ENCODE peak calls at places on chromosomes 3 and 15, in ten cellular contexts. Y is T-helper 2 cell treated with Interferon-gamma antibody and Interleukin-4, amounts not matched to agents 5 μg/mL and 100 μg/mL, for 36 hours; T is fibroblast of villous mesenchyme; J is AG09309; C is stimulated activated CD8-positive, alpha-beta memory T cell treated with anti-CD3 and anti-CD28 coated beads, Interleukin-7, amount 100 ng/mL, for 4 hours; I is HT1080; M is aorta; O is activated CD8-positive, alpha-beta memory T cell treated with anti-CD3 and anti-CD28 coated beads, Interleukin-2, amount 50 U/mL, for 48 hours; K is GM19239; Q is Peyer's patch. N is an unnamed sample.

GRCh38 chr15:38745136-38745535 is 180.5 kb upstream of the RASGRP1 start:
- DNase-seq in Y (no peak), J (peak), M (no peak), I (no peak), T (peak), Q (no peak), O (no peak), K (no peak), C (no peak), N (no peak)

GRCh38 chr3:152834354-152835310 is at the start of gene P2RY1:
- DNase-seq in Y (peak), J (no peak), O (peak), Q (peak), I (peak), K (peak), C (no peak), T (peak), M (peak), N (peak)

GRCh38 chr3:121834734-121835709 is at the start of the genes EAF2 and IQCB1:
- DNase-seq in Y (peak), I (peak), Q (peak), C (peak), O (peak), T (peak), J (peak), M (peak), K (peak), N (peak)

GRCh38 chr15:38905634-38906033 is 341.0 kb upstream of the RASGRP1 start:
- DNase-seq in J (no peak), Y (no peak), T (peak), K (no peak), I (peak), Q (no peak), M (no peak), C (no peak), O (no peak), N (no peak)

GRCh38 chr3:112381673-112382542 is 49.0 kb downstream of the CD200 start:
- DNase-seq in J (no peak), O (no peak), K (no peak), M (no peak), Y (no peak), T (no peak), I (peak), Q (no peak), C (no peak), N (no peak)

GRCh38 chr15:77009646-77010311 is 14.9 kb downstream of the PSTPIP1 start:
- DNase-seq in O (no peak), C (no peak), K (no peak), I (peak), T (no peak), M (peak), Y (no peak), Q (no peak), J (no peak), N (peak)

GRCh38 chr3:150371741-150372254 is 36.3 kb upstream of the TSC22D2 start:
- DNase-seq in Y (no peak), T (peak), Q (peak), J (peak), M (no peak), C (no peak), I (peak), O (no peak), K (no peak), N (no peak)

GRCh38 chr15:31227954-31228542 is 98.6 kb upstream of the KLF13 start:
- DNase-seq in T (no peak), Y (no peak), I (no peak), J (no peak), O (no peak), K (no peak), M (no peak), Q (peak), C (no peak), N (no peak)

GRCh38 chr3:105851176-105851575 is 17.6 kb downstream of the CBLB start:
- DNase-seq in C (no peak), O (no peak), Y (no peak), J (no peak), T (no peak), M (no peak), I (no peak), Q (no peak), K (no peak), N (no peak)

GRCh38 chr15:88638626-88639372 is at the start of gene ISG20:
- DNase-seq in J (peak), T (peak), Y (peak), Q (peak), O (peak), C (peak), K (peak), I (peak), M (peak), N (peak)

GRCh38 chr15:92843326-92843725 is 56.8 kb upstream of the CHD2 start:
- DNase-seq in J (no peak), C (no peak), K (no peak), T (no peak), M (no peak), I (no peak), Q (no peak), Y (no peak), O (no peak), N (no peak)

GRCh38 chr3:54171509-54171908 is 49.2 kb downstream of the CACNA2D3 start:
- DNase-seq in Q (no peak), Y (no peak), K (no peak), M (no peak), J (no peak), I (no peak), O (no peak), T (no peak), C (no peak), N (no peak)

GRCh38 chr15:88035381-88035780 is 221.2 kb downstream of the NTRK3 start:
- DNase-seq in J (no peak), K (no peak), C (no peak), Y (no peak), T (no peak), I (no peak), M (no peak), Q (no peak), O (no peak), N (no peak)

GRCh38 chr15:99467338-99467720 is 98.5 kb upstream of the MEF2A start:
- DNase-seq in O (peak), T (no peak), Q (no peak), M (no peak), Y (no peak), K (no peak), J (no peak), I (no peak), C (no peak), N (no peak)

GRCh38 chr3:155512175-155512866 is 218.8 kb upstream of the STRIT1 start:
- DNase-seq in Y (no peak), K (no peak), J (no peak), T (no peak), C (no peak), Q (no peak), I (no peak), M (no peak), O (no peak), N (no peak)

GRCh38 chr15:84982301-84982920 is 755 bp downstream of the PDE8A start:
- DNase-seq in C (peak), Y (peak), Q (peak), M (peak), O (peak), I (peak), J (no peak), T (peak), K (no peak), N (peak)

GRCh38 chr15:31435891-31436628 is 109.4 kb downstream of the KLF13 start:
- DNase-seq in I (no peak), Y (peak), K (no peak), O (peak), Q (peak), C (peak), M (no peak), T (no peak), J (no peak), N (no peak)

GRCh38 chr15:79431636-79432344 is at the start of gene MINAR1:
- DNase-seq in K (no peak), O (peak), C (no peak), I (no peak), J (no peak), Y (no peak), T (peak), Q (no peak), M (peak), N (no peak)

GRCh38 chr3:128068156-128068620 is 16.0 kb downstream of the SEC61A1 start:
- DNase-seq in Y (no peak), I (peak), J (no peak), Q (no peak), O (peak), C (no peak), K (no peak), M (no peak), T (peak), N (no peak)

GRCh38 chr3:146139586-146140110 is 21.3 kb downstream of the PLOD2 start:
- DNase-seq in Y (no peak), J (no peak), Q (no peak), C (no peak), K (no peak), M (no peak), O (no peak), T (no peak), I (no peak), N (no peak)

GRCh38 chr3:151625057-151625456 is 108.7 kb upstream of the AADACL2 start:
- DNase-seq in I (no peak), C (no peak), T (peak), Y (no peak), J (no peak), M (no peak), K (no peak), Q (no peak), O (no peak), N (no peak)

GRCh38 chr3:118984699-118985098 is 49.9 kb downstream of the IGSF11 start:
- DNase-seq in O (no peak), Y (no peak), I (no peak), Q (no peak), K (no peak), J (no peak), T (no peak), M (no peak), C (no peak), N (no peak)

GRCh38 chr3:158918008-158918407 is 116.2 kb downstream of the MFSD1 start:
- DNase-seq in I (peak), K (peak), C (no peak), M (peak), Q (peak), Y (no peak), T (peak), J (peak), O (no peak), N (no peak)

GRCh38 chr3:42256135-42256819 is 9.7 kb downstream of the CCK start:
- DNase-seq in J (no peak), Q (no peak), O (no peak), Y (no peak), C (no peak), M (no peak), K (no peak), T (no peak), I (peak), N (no peak)

GRCh38 chr3:171825222-171825828 is 15.0 kb upstream of the PLD1 start:
- DNase-seq in K (no peak), M (no peak), C (no peak), Q (no peak), O (no peak), Y (no peak), T (peak), I (peak), J (peak), N (no peak)

GRCh38 chr15:96359772-96360498 is 29.4 kb downstream of the NR2F2 start:
- DNase-seq in I (no peak), O (no peak), Q (no peak), C (no peak), Y (no peak), T (peak), M (peak), J (no peak), K (no peak), N (no peak)

GRCh38 chr15:52710050-52710709 is 31.0 kb upstream of the ATOSA start:
- DNase-seq in C (no peak), I (peak), M (no peak), K (peak), T (no peak), Q (no peak), Y (no peak), J (no peak), O (no peak), N (no peak)

GRCh38 chr3:5071061-5071460 is 51.0 kb upstream of the ARL8B start:
- DNase-seq in T (peak), I (peak), O (no peak), J (peak), C (no peak), K (no peak), Q (no peak), M (no peak), Y (no peak), N (no peak)

GRCh38 chr15:29978411-29979382 is 104.1 kb upstream of the GOLGA8J start:
- DNase-seq in Y (no peak), J (no peak), Q (no peak), K (no peak), M (no peak), O (no peak), C (no peak), T (peak), I (peak), N (no peak)

GRCh38 chr3:49869525-49870126 is at the start of gene CAMKV:
- DNase-seq in C (no peak), I (no peak), O (peak), M (no peak), Y (no peak), Q (no peak), T (no peak), K (no peak), J (no peak), N (no peak)

GRCh38 chr3:102180291-102180931 is 254.4 kb upstream of the ZPLD1 start:
- DNase-seq in Y (no peak), O (no peak), K (no peak), T (peak), Q (no peak), J (peak), I (peak), C (no peak), M (no peak), N (no peak)

GRCh38 chr3:173945081-173945652 is 547.6 kb downstream of the NLGN1 start:
- DNase-seq in I (no peak), Q (no peak), M (no peak), C (no peak), T (no peak), O (no peak), K (no peak), Y (no peak), J (no peak), N (no peak)

GRCh38 chr15:44099671-44100070 is 95.4 kb downstream of the FRMD5 start:
- DNase-seq in O (no peak), C (no peak), Y (no peak), M (no peak), K (no peak), T (peak), Q (no peak), I (no peak), J (peak), N (no peak)

GRCh38 chr3:15903164-15903563 is 105.4 kb upstream of the ANKRD28 start:
- DNase-seq in O (no peak), Y (no peak), M (peak), K (no peak), I (peak), C (no peak), T (peak), J (peak), Q (no peak), N (peak)

GRCh38 chr3:101791778-101792177 is 12.8 kb downstream of the NXPE3 start:
- DNase-seq in K (no peak), O (no peak), Y (no peak), I (no peak), C (no peak), M (no peak), J (no peak), T (no peak), Q (no peak), N (no peak)

GRCh38 chr3:139937674-139938279 is 2.8 kb downstream of the CLSTN2 start:
- DNase-seq in K (peak), Y (no peak), I (peak), O (no peak), C (no peak), J (peak), T (peak), M (peak), Q (peak), N (no peak)

GRCh38 chr3:128435058-128435457 is 31.6 kb downstream of the DNAJB8 start:
- DNase-seq in K (no peak), T (no peak), I (peak), Y (no peak), Q (no peak), J (no peak), C (no peak), O (no peak), M (no peak), N (no peak)

GRCh38 chr3:171458056-171458856 is 1.9 kb downstream of the TNIK start:
- DNase-seq in T (no peak), Y (no peak), K (no peak), M (no peak), O (peak), Q (peak), C (peak), J (no peak), I (peak), N (no peak)